ENCODE peak calls at places on chromosomes 2 and 18, in ten cellular contexts. G is hepatocyte; Z is WERI-Rb-1; I is T-helper 17 cell; R is transverse colon; X is right cardiac atrium; V is cardiac muscle cell; O is effector memory CD4-positive, alpha-beta T cell; H is HCT116; T is Peyer's patch. J is an unnamed sample.

GRCh38 chr2:220466251-220466691 is 838.8 kb downstream of the SLC4A3 start:
- DNase-seq in G (no peak), Z (no peak), I (no peak), R (no peak), X (no peak), V (peak; percentile 52), O (no peak), H (no peak), T (no peak), J (no peak)

GRCh38 chr2:27370816-27371620 is 602 bp downstream of the SNX17 start:
- DNase-seq in G (peak; percentile 58), Z (peak; percentile 79), I (no peak), R (peak; percentile 54), X (peak; percentile 77), V (peak; percentile 81), O (no peak), H (no peak), T (peak; percentile 68), J (no peak)

GRCh38 chr2:16940214-16940613 is 274.6 kb upstream of the CYRIA start:
- DNase-seq in G (no peak), Z (no peak), I (no peak), R (no peak), X (no peak), V (no peak), O (no peak), H (no peak), T (no peak), J (no peak)

GRCh38 chr2:95359035-95359434 is 43.5 kb upstream of the FAHD2A start:
- DNase-seq in G (no peak), Z (no peak), I (no peak), R (no peak), X (no peak), V (peak; percentile 66), O (no peak), H (no peak), T (no peak), J (no peak)

GRCh38 chr2:74001121-74001520 is 16.4 kb downstream of the TET3 start:
- DNase-seq in G (no peak), Z (peak; percentile 36), I (no peak), R (no peak), X (no peak), V (no peak), O (no peak), H (no peak), T (no peak), J (no peak)

GRCh38 chr2:19611491-19612332 is 253.3 kb upstream of the OSR1 start:
- DNase-seq in G (peak; percentile 47), Z (no peak), I (no peak), R (peak; percentile 10), X (no peak), V (peak; percentile 95), O (no peak), H (peak; percentile 73), T (peak; percentile 49), J (no peak)

GRCh38 chr2:190094471-190094870 is 31.9 kb upstream of the MSTN start:
- DNase-seq in G (no peak), Z (no peak), I (no peak), R (no peak), X (no peak), V (no peak), O (no peak), H (no peak), T (no peak), J (no peak)

GRCh38 chr2:120044336-120044735 is 31.5 kb downstream of the EPB41L5 start:
- DNase-seq in G (no peak), Z (no peak), I (no peak), R (no peak), X (no peak), V (no peak), O (no peak), H (no peak), T (no peak), J (no peak)

GRCh38 chr2:189149981-189150380 is 29.6 kb downstream of the COL5A2 start:
- DNase-seq in G (no peak), Z (no peak), I (no peak), R (no peak), X (no peak), V (peak; percentile 57), O (no peak), H (no peak), T (no peak), J (no peak)

GRCh38 chr2:37711308-37711731 is 39.9 kb upstream of the CDC42EP3 start:
- DNase-seq in G (peak; percentile 48), Z (no peak), I (no peak), R (peak; percentile 14), X (no peak), V (peak; percentile 89), O (no peak), H (peak; percentile 26), T (peak; percentile 65), J (no peak)

GRCh38 chr2:221753401-221753800 is 181.3 kb upstream of the EPHA4 start:
- DNase-seq in G (no peak), Z (no peak), I (no peak), R (no peak), X (no peak), V (no peak), O (no peak), H (no peak), T (no peak), J (no peak)

GRCh38 chr2:25697559-25698341 is 24.4 kb upstream of the DTNB start:
- DNase-seq in G (no peak), Z (no peak), I (no peak), R (no peak), X (no peak), V (peak; percentile 23), O (no peak), H (no peak), T (no peak), J (no peak)

DNA sequence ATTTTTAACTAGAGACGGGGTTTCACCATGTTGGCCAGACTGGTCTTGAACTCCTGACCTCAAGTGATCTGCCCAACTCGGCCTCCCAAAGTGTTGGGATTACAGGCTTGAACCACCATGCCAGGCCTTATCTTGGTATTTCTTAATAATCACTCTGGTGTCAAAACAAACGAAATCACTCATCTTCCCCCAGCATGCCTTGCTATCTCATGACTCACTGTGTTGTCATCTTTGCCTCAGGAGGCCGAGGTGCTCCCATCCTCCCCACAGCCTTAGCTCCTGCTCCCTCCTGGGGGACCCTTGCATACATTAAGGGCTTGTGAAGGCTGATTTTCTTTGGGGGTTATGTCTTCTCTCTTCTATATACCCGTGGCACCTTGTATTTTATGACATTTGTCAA is 250.1 kb upstream of the DPP10 start:
- DNase-seq in G (peak; percentile 15), Z (no peak), I (no peak), R (no peak), X (no peak), V (peak; percentile 34), O (no peak), H (no peak), T (no peak), J (no peak)
- H3K9me3 ChIP-seq in G (no peaks in the 10 kb centered on the region), Z (no peaks in the 10 kb centered on the region), I (no peaks in the 10 kb centered on the region), R (no peaks in the 10 kb centered on the region), X (no peaks in the 10 kb centered on the region), V (no peaks in the 10 kb centered on the region), O (no peaks in the 10 kb centered on the region), H (no peaks in the 10 kb centered on the region), T (no peaks in the 10 kb centered on the region), J (no peaks in the 10 kb centered on the region)

GRCh38 chr18:78975282-78975681 is 4.3 kb upstream of the SALL3 start:
- DNase-seq in G (no peak), Z (no peak), I (no peak), R (no peak), X (no peak), V (no peak), O (no peak), H (no peak), T (no peak), J (no peak)

GRCh38 chr18:78975699-78976098 is 3.9 kb upstream of the SALL3 start:
- DNase-seq in G (no peak), Z (no peak), I (no peak), R (no peak), X (no peak), V (no peak), O (no peak), H (no peak), T (no peak), J (no peak)

GRCh38 chr18:78977627-78978271 is 1.9 kb upstream of the SALL3 start:
- DNase-seq in G (no peak), Z (no peak), I (no peak), R (no peak), X (no peak), V (no peak), O (no peak), H (no peak), T (no peak), J (no peak)

GRCh38 chr18:78978336-78979057 is 1.1 kb upstream of the SALL3 start:
- DNase-seq in G (no peak), Z (no peak), I (no peak), R (no peak), X (no peak), V (peak; percentile 20), O (no peak), H (no peak), T (no peak), J (no peak)

DNA sequence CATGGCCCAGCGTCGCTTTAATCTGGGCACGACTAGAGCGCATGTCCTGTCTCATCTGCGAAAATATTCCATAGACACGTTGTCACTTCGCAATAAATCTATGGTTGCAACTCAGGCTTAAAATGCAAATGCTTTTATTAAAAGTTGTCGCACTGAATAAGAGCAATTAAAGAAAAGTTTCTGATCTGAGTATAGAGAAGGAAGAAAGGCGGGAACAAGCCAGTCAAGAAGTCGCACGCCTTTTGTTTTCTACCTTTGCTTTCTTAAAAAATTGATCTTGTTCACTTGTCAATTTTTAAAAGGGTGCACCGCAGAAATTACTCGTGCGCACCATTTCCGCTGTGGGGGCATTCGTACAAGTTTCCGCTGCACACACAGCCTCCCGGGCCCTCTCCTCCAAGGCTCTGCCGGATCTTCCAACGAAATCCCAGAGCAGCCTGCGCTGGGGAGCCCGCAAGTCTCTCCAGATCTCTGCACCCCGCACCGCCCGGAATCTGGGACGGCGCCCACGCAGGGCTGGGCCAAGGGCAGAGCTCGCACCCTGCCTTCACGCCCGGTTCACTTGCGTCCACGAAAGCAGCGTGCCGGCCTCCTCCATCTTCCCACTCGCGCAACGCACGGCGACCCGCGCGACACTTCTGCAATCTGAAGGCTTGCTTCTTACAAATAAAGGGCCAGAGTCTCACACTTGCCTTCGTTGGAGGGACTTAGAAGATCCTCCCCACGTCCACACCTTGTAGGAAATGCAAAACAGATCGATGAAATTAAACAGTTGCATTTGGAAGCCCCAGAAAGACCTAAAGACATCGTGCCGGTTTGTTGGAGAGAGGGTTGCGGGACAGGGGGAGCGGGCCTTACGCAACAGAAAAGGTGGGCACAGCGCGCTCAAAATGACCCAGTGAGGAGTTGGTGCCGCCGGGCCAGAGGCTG is 2.7 kb upstream of the SALL3 start:
- DNase-seq in G (no peak), Z (no peak), I (no peak), R (no peak), X (no peak), V (no peak), O (no peak), H (no peak), T (no peak), J (no peak)
- H3K9me3 ChIP-seq in G (no peaks in the 10 kb centered on the region), Z (no peaks in the 10 kb centered on the region), I (no peaks in the 10 kb centered on the region), R (no peaks in the 10 kb centered on the region), X (no peaks in the 10 kb centered on the region), V (no peaks in the 10 kb centered on the region), O (no peaks in the 10 kb centered on the region), H (no peaks in the 10 kb centered on the region), T (no peaks in the 10 kb centered on the region), J (no peaks in the 10 kb centered on the region)

GRCh38 chr2:11891028-11891427 is 144.6 kb downstream of the LPIN1 start:
- DNase-seq in G (no peak), Z (no peak), I (no peak), R (no peak), X (no peak), V (no peak), O (no peak), H (no peak), T (no peak), J (no peak)
- H3K9me3 ChIP-seq in G (peaks cover 4% of the 10 kb centered on the region), Z (peaks cover 21% of the 10 kb centered on the region), I (peaks cover 5% of the 10 kb centered on the region), R (peaks cover 5% of the 10 kb centered on the region), X (no peaks in the 10 kb centered on the region), V (no peaks in the 10 kb centered on the region), O (no peaks in the 10 kb centered on the region), H (peaks cover 7% of the 10 kb centered on the region), T (no peaks in the 10 kb centered on the region), J (no peaks in the 10 kb centered on the region)

GRCh38 chr2:240422683-240423329 is 12.7 kb upstream of the GPC1 start:
- DNase-seq in G (no peak), Z (no peak), I (no peak), R (no peak), X (no peak), V (no peak), O (no peak), H (no peak), T (no peak), J (no peak)
- H3K9me3 ChIP-seq in G (no peaks in the 10 kb centered on the region), Z (peaks cover 28% of the 10 kb centered on the region), I (no peaks in the 10 kb centered on the region), R (peaks cover 6% of the 10 kb centered on the region), X (no peaks in the 10 kb centered on the region), V (no peaks in the 10 kb centered on the region), O (peaks cover 5% of the 10 kb centered on the region), H (peaks cover 11% of the 10 kb centered on the region), T (no peaks in the 10 kb centered on the region), J (no peaks in the 10 kb centered on the region)